ENCODE peak calls at places on chromosomes 11 and 22, in ten cellular contexts. One of them, this sample, is unnamed.

GRCh38 chr22:27633296-27633871 is 168.2 kb downstream of the MN1 start:
- DNase-seq in mucosa of descending colon: no peak
- DNase-seq in kidney: no peak
- DNase-seq in uterus: no peak
- DNase-seq in heart left ventricle: no peak
- DNase-seq in small intestine: no peak
- DNase-seq in cardiac muscle cell: no peak
- DNase-seq in IMR-90: no peak
- DNase-seq in adrenal gland: no peak
- DNase-seq in A549: no peak
- DNase-seq in this sample: no peak

GRCh38 chr11:131671764-131672163 is 301.3 kb downstream of the NTM start:
- DNase-seq in mucosa of descending colon: no peak
- DNase-seq in kidney: no peak
- DNase-seq in uterus: no peak
- DNase-seq in heart left ventricle: no peak
- DNase-seq in small intestine: no peak
- DNase-seq in cardiac muscle cell: no peak
- DNase-seq in IMR-90: no peak
- DNase-seq in adrenal gland: no peak
- DNase-seq in A549: no peak
- DNase-seq in this sample: no peak

GRCh38 chr11:27904358-27905055 is 203.4 kb downstream of the KIF18A start:
- DNase-seq in mucosa of descending colon: no peak
- DNase-seq in kidney: no peak
- DNase-seq in uterus: no peak
- DNase-seq in heart left ventricle: no peak
- DNase-seq in small intestine: no peak
- DNase-seq in cardiac muscle cell: no peak
- DNase-seq in IMR-90: peak; percentile 76
- DNase-seq in adrenal gland: no peak
- DNase-seq in A549: peak; percentile 9
- DNase-seq in this sample: no peak

GRCh38 chr22:39101226-39101625 is 4.2 kb downstream of the APOBEC3H start:
- DNase-seq in mucosa of descending colon: no peak
- DNase-seq in kidney: no peak
- DNase-seq in uterus: no peak
- DNase-seq in heart left ventricle: no peak
- DNase-seq in small intestine: no peak
- DNase-seq in cardiac muscle cell: no peak
- DNase-seq in IMR-90: no peak
- DNase-seq in adrenal gland: no peak
- DNase-seq in A549: no peak
- DNase-seq in this sample: no peak

GRCh38 chr22:27245056-27245455 is 556.5 kb downstream of the MN1 start:
- DNase-seq in mucosa of descending colon: no peak
- DNase-seq in kidney: no peak
- DNase-seq in uterus: no peak
- DNase-seq in heart left ventricle: no peak
- DNase-seq in small intestine: no peak
- DNase-seq in cardiac muscle cell: no peak
- DNase-seq in IMR-90: no peak
- DNase-seq in adrenal gland: no peak
- DNase-seq in A549: no peak
- DNase-seq in this sample: no peak

GRCh38 chr22:46119729-46120419 is 30.5 kb upstream of the PPARA start:
- DNase-seq in mucosa of descending colon: peak; percentile 59
- DNase-seq in kidney: peak; percentile 90
- DNase-seq in uterus: peak; percentile 73
- DNase-seq in heart left ventricle: peak; percentile 83
- DNase-seq in small intestine: no peak
- DNase-seq in cardiac muscle cell: peak; percentile 91
- DNase-seq in IMR-90: peak; percentile 74
- DNase-seq in adrenal gland: peak; percentile 76
- DNase-seq in A549: peak; percentile 12
- DNase-seq in this sample: no peak

GRCh38 chr11:12159351-12160099 is 49.1 kb downstream of the MICAL2 start:
- DNase-seq in mucosa of descending colon: no peak
- DNase-seq in kidney: no peak
- DNase-seq in uterus: peak; percentile 56
- DNase-seq in heart left ventricle: no peak
- DNase-seq in small intestine: no peak
- DNase-seq in cardiac muscle cell: peak; percentile 87
- DNase-seq in IMR-90: peak; percentile 97
- DNase-seq in adrenal gland: no peak
- DNase-seq in A549: peak; percentile 59
- DNase-seq in this sample: no peak

GRCh38 chr11:12098601-12099000 is 11.8 kb upstream of the MICAL2 start:
- DNase-seq in mucosa of descending colon: no peak
- DNase-seq in kidney: no peak
- DNase-seq in uterus: no peak
- DNase-seq in heart left ventricle: no peak
- DNase-seq in small intestine: no peak
- DNase-seq in cardiac muscle cell: no peak
- DNase-seq in IMR-90: no peak
- DNase-seq in adrenal gland: no peak
- DNase-seq in A549: no peak
- DNase-seq in this sample: no peak

GRCh38 chr22:40332319-40332781 is 13.9 kb upstream of the ADSL start:
- DNase-seq in mucosa of descending colon: no peak
- DNase-seq in kidney: no peak
- DNase-seq in uterus: no peak
- DNase-seq in heart left ventricle: no peak
- DNase-seq in small intestine: no peak
- DNase-seq in cardiac muscle cell: peak; percentile 50
- DNase-seq in IMR-90: peak; percentile 81
- DNase-seq in adrenal gland: no peak
- DNase-seq in A549: no peak
- DNase-seq in this sample: peak; percentile 56

GRCh38 chr11:88208742-88209141 is 33.5 kb upstream of the RAB38 start:
- DNase-seq in mucosa of descending colon: no peak
- DNase-seq in kidney: no peak
- DNase-seq in uterus: no peak
- DNase-seq in heart left ventricle: no peak
- DNase-seq in small intestine: no peak
- DNase-seq in cardiac muscle cell: peak; percentile 37
- DNase-seq in IMR-90: no peak
- DNase-seq in adrenal gland: no peak
- DNase-seq in A549: no peak
- DNase-seq in this sample: no peak

GRCh38 chr22:46225631-46226030 is 24.5 kb downstream of the CDPF1 start:
- DNase-seq in mucosa of descending colon: no peak
- DNase-seq in kidney: no peak
- DNase-seq in uterus: no peak
- DNase-seq in heart left ventricle: no peak
- DNase-seq in small intestine: no peak
- DNase-seq in cardiac muscle cell: no peak
- DNase-seq in IMR-90: no peak
- DNase-seq in adrenal gland: no peak
- DNase-seq in A549: no peak
- DNase-seq in this sample: no peak

GRCh38 chr22:19761500-19762314 is 1.1 kb downstream of the TBX1 start:
- DNase-seq in mucosa of descending colon: no peak
- DNase-seq in kidney: no peak
- DNase-seq in uterus: no peak
- DNase-seq in heart left ventricle: no peak
- DNase-seq in small intestine: no peak
- DNase-seq in cardiac muscle cell: no peak
- DNase-seq in IMR-90: no peak
- DNase-seq in adrenal gland: no peak
- DNase-seq in A549: no peak
- DNase-seq in this sample: no peak

GRCh38 chr22:19761022-19761499 is 483 bp downstream of the TBX1 start:
- DNase-seq in mucosa of descending colon: no peak
- DNase-seq in kidney: no peak
- DNase-seq in uterus: no peak
- DNase-seq in heart left ventricle: no peak
- DNase-seq in small intestine: no peak
- DNase-seq in cardiac muscle cell: no peak
- DNase-seq in IMR-90: no peak
- DNase-seq in adrenal gland: no peak
- DNase-seq in A549: no peak
- DNase-seq in this sample: no peak

GRCh38 chr22:19759994-19760651 is 455 bp upstream of the TBX1 start:
- DNase-seq in mucosa of descending colon: no peak
- DNase-seq in kidney: no peak
- DNase-seq in uterus: no peak
- DNase-seq in heart left ventricle: no peak
- DNase-seq in small intestine: no peak
- DNase-seq in cardiac muscle cell: no peak
- DNase-seq in IMR-90: no peak
- DNase-seq in adrenal gland: no peak
- DNase-seq in A549: no peak
- DNase-seq in this sample: no peak

GRCh38 chr22:19759459-19759993 is 1.1 kb upstream of the TBX1 start:
- DNase-seq in mucosa of descending colon: no peak
- DNase-seq in kidney: no peak
- DNase-seq in uterus: no peak
- DNase-seq in heart left ventricle: no peak
- DNase-seq in small intestine: no peak
- DNase-seq in cardiac muscle cell: no peak
- DNase-seq in IMR-90: no peak
- DNase-seq in adrenal gland: no peak
- DNase-seq in A549: no peak
- DNase-seq in this sample: no peak

GRCh38 chr22:19760652-19761002 is at the start of gene TBX1:
- DNase-seq in mucosa of descending colon: no peak
- DNase-seq in kidney: no peak
- DNase-seq in uterus: no peak
- DNase-seq in heart left ventricle: no peak
- DNase-seq in small intestine: no peak
- DNase-seq in cardiac muscle cell: no peak
- DNase-seq in IMR-90: no peak
- DNase-seq in adrenal gland: no peak
- DNase-seq in A549: no peak
- DNase-seq in this sample: no peak
- H3K4me3 ChIP-seq in mucosa of descending colon: no peak within 1 kb of the TSS
- H3K4me3 ChIP-seq in kidney: no peak within 1 kb of the TSS
- H3K4me3 ChIP-seq in uterus: no peak within 1 kb of the TSS
- H3K4me3 ChIP-seq in heart left ventricle: no peak within 1 kb of the TSS
- H3K4me3 ChIP-seq in small intestine: peak within 1 kb of the TSS; percentile 43
- H3K4me3 ChIP-seq in cardiac muscle cell: no peak within 1 kb of the TSS
- H3K4me3 ChIP-seq in IMR-90: peak within 1 kb of the TSS; percentile 9
- H3K4me3 ChIP-seq in adrenal gland: no peak within 1 kb of the TSS
- H3K4me3 ChIP-seq in A549: peak within 1 kb of the TSS; percentile 36
- H3K4me3 ChIP-seq in this sample: no peak within 1 kb of the TSS

GRCh38 chr11:66727282-66727882 is 1.6 kb downstream of the SPTBN2 start:
- DNase-seq in mucosa of descending colon: peak; percentile 59
- DNase-seq in kidney: peak; percentile 78
- DNase-seq in uterus: no peak
- DNase-seq in heart left ventricle: peak; percentile 75
- DNase-seq in small intestine: peak; percentile 15
- DNase-seq in cardiac muscle cell: peak; percentile 47
- DNase-seq in IMR-90: peak; percentile 11
- DNase-seq in adrenal gland: peak; percentile 58
- DNase-seq in A549: peak; percentile 23
- DNase-seq in this sample: peak; percentile 19
- H3K4me1 ChIP-seq in mucosa of descending colon: no peaks in the 10 kb centered on the region
- H3K4me1 ChIP-seq in kidney: peaks cover 21% of the 10 kb centered on the region
- H3K4me1 ChIP-seq in uterus: no peaks in the 10 kb centered on the region
- H3K4me1 ChIP-seq in heart left ventricle: peaks cover 5% of the 10 kb centered on the region
- H3K4me1 ChIP-seq in small intestine: peaks cover 2% of the 10 kb centered on the region
- H3K4me1 ChIP-seq in cardiac muscle cell: peaks cover 12% of the 10 kb centered on the region
- H3K4me1 ChIP-seq in IMR-90: peaks cover 2% of the 10 kb centered on the region
- H3K4me1 ChIP-seq in adrenal gland: peaks cover 23% of the 10 kb centered on the region
- H3K4me1 ChIP-seq in A549: peaks cover 17% of the 10 kb centered on the region
- H3K4me1 ChIP-seq in this sample: peaks cover 10% of the 10 kb centered on the region

DNA sequence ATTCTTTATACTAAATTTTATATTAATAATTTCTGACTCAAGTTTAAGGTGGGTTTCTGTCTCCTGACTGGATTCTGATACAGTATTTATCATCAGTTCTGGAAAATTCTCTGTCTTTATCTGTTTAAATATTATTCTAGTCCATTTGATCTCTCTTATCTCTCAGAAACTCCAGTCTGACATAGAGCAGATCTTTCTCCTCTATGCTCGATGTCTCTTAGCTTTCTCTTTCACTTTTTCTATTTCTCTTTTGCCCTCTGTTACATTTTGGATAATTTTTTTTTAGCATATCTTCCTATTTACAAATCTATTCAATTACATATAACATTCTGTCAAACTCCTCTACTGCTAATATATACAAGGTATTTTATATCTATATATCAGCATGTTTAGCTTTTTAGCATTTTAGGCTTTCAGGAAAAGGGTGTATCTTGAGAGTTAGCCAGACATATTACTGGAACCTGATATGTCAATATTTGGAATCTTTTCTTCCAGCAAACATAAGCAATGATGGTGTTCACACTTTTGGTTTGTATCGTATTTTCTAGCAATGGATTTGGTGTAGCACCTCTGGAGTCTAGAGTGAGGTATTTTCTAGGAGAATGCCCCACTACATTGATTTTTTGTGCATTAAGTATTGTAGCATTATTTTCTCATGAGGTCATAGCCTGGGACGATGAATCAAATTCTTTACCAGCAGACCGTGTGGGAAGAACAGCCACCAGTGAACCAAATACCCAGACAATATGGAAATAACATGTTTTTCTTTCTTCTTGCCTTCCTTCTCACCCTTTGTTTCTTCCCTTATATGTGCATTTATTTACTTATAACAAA is 4.1 kb upstream of the NNMT start:
- DNase-seq in mucosa of descending colon: no peak
- DNase-seq in kidney: no peak
- DNase-seq in uterus: no peak
- DNase-seq in heart left ventricle: no peak
- DNase-seq in small intestine: no peak
- DNase-seq in cardiac muscle cell: peak; percentile 85
- DNase-seq in IMR-90: peak; percentile 85
- DNase-seq in adrenal gland: no peak
- DNase-seq in A549: peak; percentile 79
- DNase-seq in this sample: no peak
- H3K4me3 ChIP-seq in mucosa of descending colon: no peak overlapping the region
- H3K4me3 ChIP-seq in kidney: no peak overlapping the region
- H3K4me3 ChIP-seq in uterus: no peak overlapping the region
- H3K4me3 ChIP-seq in heart left ventricle: peak overlapping the region; percentile 0
- H3K4me3 ChIP-seq in small intestine: no peak overlapping the region
- H3K4me3 ChIP-seq in cardiac muscle cell: no peak overlapping the region
- H3K4me3 ChIP-seq in IMR-90: peak overlapping the region; percentile 23
- H3K4me3 ChIP-seq in adrenal gland: no peak overlapping the region
- H3K4me3 ChIP-seq in A549: peak overlapping the region; percentile 19
- H3K4me3 ChIP-seq in this sample: no peak overlapping the region

GRCh38 chr22:19996694-19997384 is 19.8 kb downstream of the ARVCF start:
- DNase-seq in mucosa of descending colon: peak; percentile 14
- DNase-seq in kidney: peak; percentile 66
- DNase-seq in uterus: no peak
- DNase-seq in heart left ventricle: peak; percentile 46
- DNase-seq in small intestine: no peak
- DNase-seq in cardiac muscle cell: no peak
- DNase-seq in IMR-90: no peak
- DNase-seq in adrenal gland: no peak
- DNase-seq in A549: no peak
- DNase-seq in this sample: no peak
- H3K4me1 ChIP-seq in mucosa of descending colon: no peaks in the 10 kb centered on the region
- H3K4me1 ChIP-seq in kidney: peaks cover 33% of the 10 kb centered on the region
- H3K4me1 ChIP-seq in uterus: peaks cover 8% of the 10 kb centered on the region
- H3K4me1 ChIP-seq in heart left ventricle: peaks cover 42% of the 10 kb centered on the region
- H3K4me1 ChIP-seq in small intestine: no peaks in the 10 kb centered on the region
- H3K4me1 ChIP-seq in cardiac muscle cell: peaks cover 34% of the 10 kb centered on the region
- H3K4me1 ChIP-seq in IMR-90: peaks cover 12% of the 10 kb centered on the region
- H3K4me1 ChIP-seq in adrenal gland: no peaks in the 10 kb centered on the region
- H3K4me1 ChIP-seq in A549: no peaks in the 10 kb centered on the region
- H3K4me1 ChIP-seq in this sample: no peaks in the 10 kb centered on the region